ENCODE peak calls at places on chromosomes 7 and 10, in six cellular contexts. D is NCI-H2081; R is HT1080; T is activated naive CD4-positive, alpha-beta T cell; Z is HS-5; V is smooth muscle cell of the brain vasculature. G is an unnamed sample.

GRCh38 chr10:68989317-68989990 is 851 bp downstream of the KIFBP start:
- DNase-seq in D (no peak), R (no peak), T (no peak), Z (no peak), V (no peak), G (no peak)

GRCh38 chr10:122304054-122304579 is 33.0 kb downstream of the BTBD16 start:
- DNase-seq in D (no peak), R (no peak), T (no peak), Z (no peak), V (no peak), G (no peak)

GRCh38 chr10:15211464-15211979 is 43.0 kb upstream of the NMT2 start:
- DNase-seq in D (no peak), R (peak), T (no peak), Z (peak), V (no peak), G (no peak)

GRCh38 chr7:93442478-93443224 is 131.9 kb downstream of the CALCR start:
- DNase-seq in D (peak), R (peak), T (no peak), Z (peak), V (no peak), G (no peak)

GRCh38 chr10:68526634-68527132 is 640 bp downstream of the SLC25A16 start:
- DNase-seq in D (no peak), R (no peak), T (no peak), Z (no peak), V (no peak), G (no peak)

GRCh38 chr7:141073173-141073640 is 657 bp upstream of the TMEM178B start:
- DNase-seq in D (peak), R (no peak), T (no peak), Z (no peak), V (no peak), G (peak)

GRCh38 chr7:8908889-8909288 is 475.5 kb downstream of the NXPH1 start:
- DNase-seq in D (no peak), R (no peak), T (no peak), Z (no peak), V (no peak), G (no peak)

GRCh38 chr7:140275069-140275961 is 98.5 kb upstream of the KDM7A start:
- DNase-seq in D (no peak), R (no peak), T (no peak), Z (no peak), V (no peak), G (no peak)

GRCh38 chr7:112782498-112782897 is 7.7 kb downstream of the TMEM168 start:
- DNase-seq in D (no peak), R (no peak), T (no peak), Z (no peak), V (no peak), G (no peak)

GRCh38 chr10:50467209-50467608 is 156.5 kb downstream of the SGMS1 start:
- DNase-seq in D (no peak), R (no peak), T (no peak), Z (no peak), V (no peak), G (no peak)

GRCh38 chr7:93119191-93119905 is 1.6 kb upstream of the SAMD9 start:
- DNase-seq in D (no peak), R (no peak), T (no peak), Z (no peak), V (peak), G (no peak)

GRCh38 chr7:124765401-124766352 is at the start of gene GPR37:
- DNase-seq in D (peak), R (peak), T (no peak), Z (no peak), V (peak), G (peak)

GRCh38 chr10:87585565-87586514 is 73.8 kb upstream of the PAPSS2 start:
- DNase-seq in D (no peak), R (peak), T (no peak), Z (peak), V (no peak), G (no peak)

GRCh38 chr7:4706384-4707032 is 24.4 kb downstream of the FOXK1 start:
- DNase-seq in D (no peak), R (no peak), T (no peak), Z (no peak), V (no peak), G (no peak)

G was measured in NCI-H1930.